ENCODE peak calls at places on chromosomes 13 and 19, in four cellular contexts. X is stimulated activated CD8-positive, alpha-beta memory T cell treated with anti-CD3 and anti-CD28 coated beads, Interleukin-4, amount 100 ng/mL, for 1 hour; T is AG08395; M is omental fat pad. W is an unnamed sample.

GRCh38 chr13:106291006-106291405 is 244.5 kb downstream of the EFNB2 start:
- DNase-seq in X (no peak), T (peak), M (no peak), W (no peak)

GRCh38 chr13:40799508-40799907 is 10.1 kb downstream of the SLC25A15 start:
- DNase-seq in X (no peak), T (no peak), M (no peak), W (no peak)

GRCh38 chr19:8615022-8615421 is 4.5 kb upstream of the ADAMTS10 start:
- DNase-seq in X (no peak), T (no peak), M (no peak), W (peak)

GRCh38 chr13:33184530-33184929 is 101.0 kb downstream of the STARD13 start:
- DNase-seq in X (no peak), T (no peak), M (no peak), W (no peak)

GRCh38 chr13:76516013-76516412 is 370.2 kb downstream of the KCTD12 start:
- DNase-seq in X (no peak), T (peak), M (no peak), W (no peak)

GRCh38 chr13:30744056-30744684 is 8.8 kb downstream of the ALOX5AP start:
- DNase-seq in X (peak), T (peak), M (no peak), W (peak)

GRCh38 chr19:10724573-10725071 is 6.7 kb downstream of the DNM2 start:
- DNase-seq in X (no peak), T (peak), M (no peak), W (no peak)

GRCh38 chr19:46426506-46427162 is 2.1 kb downstream of the PNMA8C start:
- DNase-seq in X (no peak), T (peak), M (no peak), W (no peak)

GRCh38 chr19:55156202-55157063 is 1.1 kb downstream of the TNNI3 start:
- DNase-seq in X (no peak), T (peak), M (no peak), W (no peak)

GRCh38 chr19:35292986-35293732 is 1.2 kb downstream of the MAG start:
- DNase-seq in X (no peak), T (no peak), M (no peak), W (no peak)

GRCh38 chr13:20161275-20161950 is 561 bp upstream of the GJA3 start:
- DNase-seq in X (peak), T (no peak), M (no peak), W (no peak)

GRCh38 chr13:65154661-65155447 is 2075.3 kb downstream of the PCDH9 start:
- DNase-seq in X (no peak), T (no peak), M (no peak), W (no peak)

GRCh38 chr13:21657538-21657937 is 13.3 kb upstream of the FGF9 start:
- DNase-seq in X (no peak), T (peak), M (no peak), W (peak)

GRCh38 chr19:7910321-7911161 is 4.1 kb upstream of the TGFBR3L start:
- DNase-seq in X (no peak), T (no peak), M (no peak), W (no peak)

GRCh38 chr19:50432658-50433057 is at the start of gene MYBPC2:
- DNase-seq in X (no peak), T (no peak), M (no peak), W (no peak)

GRCh38 chr19:1469200-1469935 is 9.6 kb downstream of the C19orf25 start:
- DNase-seq in X (no peak), T (no peak), M (no peak), W (no peak)

GRCh38 chr13:100625447-100625846 is 36.9 kb upstream of the GGACT start:
- DNase-seq in X (no peak), T (no peak), M (no peak), W (no peak)

GRCh38 chr13:105848494-105848893 is 687.0 kb downstream of the EFNB2 start:
- DNase-seq in X (no peak), T (no peak), M (no peak), W (no peak)

GRCh38 chr13:42574435-42575311 is 721 bp downstream of the TNFSF11 start:
- DNase-seq in X (no peak), T (no peak), M (no peak), W (no peak)

GRCh38 chr13:111906306-111906705 is 160.6 kb upstream of the SOX1 start:
- DNase-seq in X (no peak), T (no peak), M (no peak), W (no peak)

GRCh38 chr13:46641274-46642081 is 88.5 kb downstream of the LRCH1 start:
- DNase-seq in X (no peak), T (peak), M (no peak), W (no peak)

GRCh38 chr13:23928985-23929384 is 31.7 kb upstream of the C1QTNF9B start:
- DNase-seq in X (no peak), T (peak), M (no peak), W (peak)

GRCh38 chr19:54481326-54481930 is 8.3 kb upstream of the CDC42EP5 start:
- DNase-seq in X (no peak), T (peak), M (no peak), W (no peak)

GRCh38 chr19:1855828-1856255 is 7.5 kb downstream of the KLF16 start:
- DNase-seq in X (no peak), T (no peak), M (no peak), W (no peak)

GRCh38 chr19:42401365-42402303 is 11.5 kb upstream of the CNFN start:
- DNase-seq in X (peak), T (peak), M (peak), W (peak)

GRCh38 chr19:16233836-16234551 is 36.3 kb downstream of the AP1M1 start:
- DNase-seq in X (no peak), T (no peak), M (no peak), W (no peak)

GRCh38 chr19:17616961-17617806 is 61.7 kb downstream of the COLGALT1 start:
- DNase-seq in X (no peak), T (no peak), M (no peak), W (no peak)

GRCh38 chr13:113393572-113394503 is 29.9 kb upstream of the GRTP1 start:
- DNase-seq in X (peak), T (peak), M (peak), W (peak)

GRCh38 chr19:49441210-49441959 is at the start of gene SLC17A7:
- DNase-seq in X (no peak), T (peak), M (no peak), W (no peak)

GRCh38 chr13:94079876-94080275 is 399.6 kb downstream of the DCT start:
- DNase-seq in X (no peak), T (peak), M (no peak), W (no peak)

GRCh38 chr13:46165485-46166220 is 16.3 kb downstream of the LCP1 start:
- DNase-seq in X (no peak), T (no peak), M (no peak), W (no peak)

GRCh38 chr19:827710-828321 is at the start of gene AZU1:
- DNase-seq in X (no peak), T (no peak), M (no peak), W (no peak)

GRCh38 chr19:3544742-3545668 is 6.0 kb downstream of the TEKTIP1 start:
- DNase-seq in X (peak), T (peak), M (peak), W (peak)

GRCh38 chr13:34340534-34340933 is 522.6 kb downstream of the RFC3 start:
- DNase-seq in X (no peak), T (peak), M (no peak), W (no peak)

GRCh38 chr19:30498707-30499106 is 126.5 kb downstream of the ZNF536 start:
- DNase-seq in X (no peak), T (no peak), M (no peak), W (no peak)

W was measured in H54.